ENCODE peak calls at places on chromosomes 5 and 9, in four cellular contexts. H is neural crest cell; B is body of pancreas; Q is central memory CD8-positive, alpha-beta T cell. L is an unnamed sample.

GRCh38 chr9:108551030-108551964 is 304.5 kb downstream of the ACTL7B start:
- DNase-seq in H (no peak), B (no peak), Q (no peak), L (no peak)

GRCh38 chr5:80177236-80177635 is 78.6 kb downstream of the SERINC5 start:
- DNase-seq in H (no peak), B (no peak), Q (no peak), L (no peak)

GRCh38 chr5:64339776-64340175 is 166.0 kb upstream of the RGS7BP start:
- DNase-seq in H (no peak), B (no peak), Q (no peak), L (no peak)

GRCh38 chr9:126348911-126349550 is 22.4 kb downstream of the MVB12B start:
- DNase-seq in H (no peak), B (no peak), Q (no peak), L (no peak)

GRCh38 chr9:22817181-22817580 is 370.6 kb downstream of the DMRTA1 start:
- DNase-seq in H (no peak), B (no peak), Q (no peak), L (no peak)

GRCh38 chr5:174045470-174046025 is at the start of gene NSG2:
- DNase-seq in H (peak; percentile 83), B (peak; percentile 91), Q (no peak), L (peak; percentile 81)

GRCh38 chr5:137348759-137349158 is 150.4 kb downstream of the SPOCK1 start:
- DNase-seq in H (no peak), B (no peak), Q (no peak), L (no peak)

GRCh38 chr5:45038366-45038987 is 229.7 kb downstream of the MRPS30 start:
- DNase-seq in H (peak; percentile 1), B (no peak), Q (no peak), L (no peak)

GRCh38 chr5:95641803-95642220 is 4.8 kb upstream of the RFESD start:
- DNase-seq in H (no peak), B (peak; percentile 88), Q (no peak), L (peak; percentile 85)

GRCh38 chr9:129596541-129597328 is 24.2 kb downstream of the C9orf50 start:
- DNase-seq in H (peak; percentile 63), B (peak; percentile 50), Q (no peak), L (peak; percentile 66)

GRCh38 chr5:17339841-17340240 is 122.4 kb downstream of the BASP1 start:
- DNase-seq in H (no peak), B (no peak), Q (no peak), L (no peak)

GRCh38 chr5:180785151-180785781 is 17.3 kb downstream of the MGAT1 start:
- DNase-seq in H (no peak), B (peak; percentile 60), Q (no peak), L (no peak)

GRCh38 chr9:104091708-104092107 is 2.4 kb upstream of the SMC2 start:
- DNase-seq in H (no peak), B (peak; percentile 23), Q (no peak), L (no peak)

GRCh38 chr9:96859461-96860198 is 5.3 kb upstream of the ZNF782 start:
- DNase-seq in H (no peak), B (peak; percentile 17), Q (no peak), L (no peak)

GRCh38 chr9:116365056-116365471 is 211.5 kb downstream of the PAPPA start:
- DNase-seq in H (no peak), B (peak; percentile 80), Q (no peak), L (peak; percentile 32)

GRCh38 chr5:112068593-112068992 is 311.6 kb upstream of the NREP start:
- DNase-seq in H (no peak), B (no peak), Q (no peak), L (no peak)

GRCh38 chr5:125137535-125137934 is 391.1 kb upstream of the ZNF608 start:
- DNase-seq in H (no peak), B (no peak), Q (no peak), L (no peak)

GRCh38 chr5:2255915-2256645 is 373.4 kb upstream of the IRX4 start:
- DNase-seq in H (no peak), B (no peak), Q (no peak), L (no peak)

GRCh38 chr5:97229688-97230285 is 46.7 kb upstream of the RIOK2 start:
- DNase-seq in H (no peak), B (no peak), Q (no peak), L (no peak)

GRCh38 chr9:110049699-110050450 is 158.1 kb downstream of the C9orf152 start:
- DNase-seq in H (peak; percentile 24), B (peak; percentile 42), Q (no peak), L (peak; percentile 41)

GRCh38 chr5:180844858-180845257 is 16.2 kb downstream of the ZFP62 start:
- DNase-seq in H (no peak), B (no peak), Q (no peak), L (no peak)

GRCh38 chr5:1227669-1228068 is 2.5 kb downstream of the SLC6A18 start:
- DNase-seq in H (no peak), B (peak; percentile 67), Q (no peak), L (no peak)

GRCh38 chr5:2538169-2538568 is 213.3 kb downstream of the IRX2 start:
- DNase-seq in H (peak; percentile 74), B (no peak), Q (no peak), L (no peak)

GRCh38 chr9:10265102-10265708 is 347.6 kb downstream of the PTPRD start:
- DNase-seq in H (no peak), B (no peak), Q (no peak), L (no peak)

GRCh38 chr5:71974165-71974564 is 133.1 kb upstream of the MAP1B start:
- DNase-seq in H (no peak), B (peak; percentile 31), Q (no peak), L (no peak)

GRCh38 chr9:94911986-94912635 is 185.6 kb downstream of the AOPEP start:
- DNase-seq in H (no peak), B (no peak), Q (no peak), L (no peak)

GRCh38 chr5:53479656-53480473 is 564 bp upstream of the FST start:
- DNase-seq in H (peak; percentile 40), B (peak; percentile 27), Q (no peak), L (peak; percentile 52)

GRCh38 chr9:107226431-107226830 is 56.6 kb upstream of the RAD23B start:
- DNase-seq in H (no peak), B (no peak), Q (no peak), L (no peak)

GRCh38 chr9:125600194-125600593 is 106.8 kb downstream of the MAPKAP1 start:
- DNase-seq in H (no peak), B (peak; percentile 33), Q (no peak), L (peak; percentile 39)

GRCh38 chr9:95980262-95981125 is 105.0 kb downstream of the ERCC6L2 start:
- DNase-seq in H (no peak), B (no peak), Q (no peak), L (no peak)

GRCh38 chr5:150525163-150525562 is 17.2 kb downstream of the NDST1 start:
- DNase-seq in H (no peak), B (no peak), Q (no peak), L (no peak)

GRCh38 chr5:171635028-171635427 is 150.6 kb upstream of the SMIM23 start:
- DNase-seq in H (no peak), B (no peak), Q (no peak), L (no peak)

GRCh38 chr9:16180546-16180945 is 627.7 kb downstream of the CCDC171 start:
- DNase-seq in H (no peak), B (no peak), Q (no peak), L (no peak)

GRCh38 chr5:169084775-169085566 is 216.0 kb downstream of the SLIT3 start:
- DNase-seq in H (no peak), B (no peak), Q (no peak), L (no peak)

GRCh38 chr9:123964756-123965155 is 34.8 kb upstream of the DENND1A start:
- DNase-seq in H (no peak), B (no peak), Q (no peak), L (no peak)

GRCh38 chr5:82419559-82420332 is 141.6 kb upstream of the RPS23 start:
- DNase-seq in H (no peak), B (no peak), Q (no peak), L (no peak)

GRCh38 chr5:107806705-107807104 is 136.0 kb upstream of the EFNA5 start:
- DNase-seq in H (no peak), B (no peak), Q (no peak), L (no peak)

GRCh38 chr5:41575110-41575779 is 64.8 kb upstream of the PLCXD3 start:
- DNase-seq in H (no peak), B (no peak), Q (no peak), L (no peak)

GRCh38 chr9:33697171-33697570 is 98.2 kb upstream of the PRSS3 start:
- DNase-seq in H (no peak), B (no peak), Q (no peak), L (no peak)

GRCh38 chr5:14261237-14261636 is 118.1 kb downstream of the TRIO start:
- DNase-seq in H (no peak), B (no peak), Q (no peak), L (no peak)

L was measured in stomach.